ENCODE peak calls at places on chromosomes 7 and 10, in five cellular contexts. E is fibroblast of lung, O is Karpas-422, L is mammary epithelial cell, R is PC-9. S is an unnamed sample.

GRCh38 chr7:2612445-2613112 is 19.2 kb upstream of the TTYH3 start:
- DNase-seq in E (no peak), O (no peak), L (no peak), R (no peak), S (no peak)

GRCh38 chr7:7681191-7681935 is 37.0 kb downstream of the RPA3 start:
- DNase-seq in E (peak), O (peak), L (peak), R (peak), S (peak)

GRCh38 chr7:111006691-111007090 is 84.2 kb upstream of the LRRN3 start:
- DNase-seq in E (no peak), O (no peak), L (no peak), R (no peak), S (no peak)

GRCh38 chr10:87585565-87586514 is 73.8 kb upstream of the PAPSS2 start:
- DNase-seq in E (no peak), O (no peak), L (peak), R (peak), S (no peak)

GRCh38 chr10:15200626-15201025 is 32.1 kb upstream of the NMT2 start:
- DNase-seq in E (peak), O (no peak), L (peak), R (peak), S (no peak)

GRCh38 chr7:129859188-129859587 is 93.6 kb downstream of the UBE2H start:
- DNase-seq in E (no peak), O (peak), L (peak), R (no peak), S (no peak)

GRCh38 chr7:85890244-85890811 is 703.5 kb upstream of the SEMA3D start:
- DNase-seq in E (peak), O (peak), L (peak), R (no peak), S (peak)

GRCh38 chr7:88243345-88243909 is 23.6 kb upstream of the SRI start:
- DNase-seq in E (peak), O (peak), L (peak), R (peak), S (peak)

GRCh38 chr7:55432506-55432905 is 67.4 kb downstream of the LANCL2 start:
- DNase-seq in E (no peak), O (no peak), L (no peak), R (no peak), S (no peak)

GRCh38 chr10:55627526-55628170 is 733.4 kb downstream of the ZWINT start:
- DNase-seq in E (no peak), O (no peak), L (no peak), R (no peak), S (peak)

GRCh38 chr10:28677889-28678686 is 767 bp downstream of the BAMBI start:
- DNase-seq in E (peak), O (no peak), L (peak), R (no peak), S (peak)

GRCh38 chr7:147584771-147585193 is 1005.8 kb upstream of the C7orf33 start:
- DNase-seq in E (no peak), O (no peak), L (no peak), R (no peak), S (peak)

GRCh38 chr10:59799421-59799820 is 46.2 kb upstream of the MRLN start:
- DNase-seq in E (no peak), O (no peak), L (no peak), R (no peak), S (no peak)

GRCh38 chr7:142568430-142569097 is 180.7 kb upstream of the PRSS1 start:
- DNase-seq in E (peak), O (no peak), L (peak), R (peak), S (no peak)

GRCh38 chr7:128168667-128169210 is 72.3 kb upstream of the LEP start:
- DNase-seq in E (peak), O (no peak), L (peak), R (no peak), S (peak)

GRCh38 chr7:147282204-147282603 is 1165.6 kb downstream of the CNTNAP2 start:
- DNase-seq in E (no peak), O (no peak), L (no peak), R (no peak), S (no peak)

GRCh38 chr10:55163388-55163972 is 362.4 kb upstream of the PCDH15 start:
- DNase-seq in E (no peak), O (no peak), L (no peak), R (no peak), S (no peak)

GRCh38 chr10:60778978-60779668 is 845 bp downstream of the CDK1 start:
- DNase-seq in E (no peak), O (peak), L (peak), R (no peak), S (no peak)

GRCh38 chr7:32611201-32611691 is 116.0 kb downstream of the AVL9 start:
- DNase-seq in E (peak), O (no peak), L (no peak), R (no peak), S (no peak)

GRCh38 chr7:11636274-11636673 is 195.7 kb downstream of the THSD7A start:
- DNase-seq in E (no peak), O (no peak), L (no peak), R (no peak), S (no peak)

GRCh38 chr7:28298870-28299484 is 113.3 kb upstream of the CREB5 start:
- DNase-seq in E (peak), O (no peak), L (peak), R (peak), S (peak)

GRCh38 chr7:154426778-154427177 is 374.6 kb downstream of the DPP6 start:
- DNase-seq in E (no peak), O (no peak), L (no peak), R (no peak), S (no peak)

GRCh38 chr7:132836746-132837145 is 245.1 kb downstream of the CHCHD3 start:
- DNase-seq in E (peak), O (no peak), L (peak), R (no peak), S (no peak)

DNA sequence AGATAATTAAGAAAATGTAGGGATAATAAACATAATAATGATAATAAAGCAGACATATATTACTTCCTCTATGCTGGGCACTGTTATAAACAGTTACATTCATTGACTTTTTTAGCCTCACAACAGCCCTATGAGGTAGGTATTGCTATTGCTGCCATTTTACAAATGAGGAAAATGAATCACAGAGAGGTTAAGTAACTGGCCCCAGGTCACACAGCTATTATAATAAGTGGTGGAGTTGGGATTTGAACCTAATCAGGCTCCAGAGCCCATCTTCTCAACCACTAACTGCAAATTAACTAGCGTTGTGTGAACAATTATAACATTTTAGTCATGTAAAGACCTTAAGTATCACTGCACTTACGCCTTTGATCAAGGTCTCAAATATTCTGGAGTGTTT is 62.5 kb upstream of the PIK3CG start:
- DNase-seq in E (no peak), O (no peak), L (no peak), R (no peak), S (no peak)
- H2AFZ ChIP-seq in E (no peak), O (no peak), L (no peak), R (no peak), S (no peak)

GRCh38 chr10:124541076-124541903 is 79.7 kb downstream of the LHPP start:
- DNase-seq in E (no peak), O (peak), L (no peak), R (no peak), S (no peak)
- H2AFZ ChIP-seq in E (no peak), O (no peak), L (no peak), R (no peak), S (no peak)

DNA sequence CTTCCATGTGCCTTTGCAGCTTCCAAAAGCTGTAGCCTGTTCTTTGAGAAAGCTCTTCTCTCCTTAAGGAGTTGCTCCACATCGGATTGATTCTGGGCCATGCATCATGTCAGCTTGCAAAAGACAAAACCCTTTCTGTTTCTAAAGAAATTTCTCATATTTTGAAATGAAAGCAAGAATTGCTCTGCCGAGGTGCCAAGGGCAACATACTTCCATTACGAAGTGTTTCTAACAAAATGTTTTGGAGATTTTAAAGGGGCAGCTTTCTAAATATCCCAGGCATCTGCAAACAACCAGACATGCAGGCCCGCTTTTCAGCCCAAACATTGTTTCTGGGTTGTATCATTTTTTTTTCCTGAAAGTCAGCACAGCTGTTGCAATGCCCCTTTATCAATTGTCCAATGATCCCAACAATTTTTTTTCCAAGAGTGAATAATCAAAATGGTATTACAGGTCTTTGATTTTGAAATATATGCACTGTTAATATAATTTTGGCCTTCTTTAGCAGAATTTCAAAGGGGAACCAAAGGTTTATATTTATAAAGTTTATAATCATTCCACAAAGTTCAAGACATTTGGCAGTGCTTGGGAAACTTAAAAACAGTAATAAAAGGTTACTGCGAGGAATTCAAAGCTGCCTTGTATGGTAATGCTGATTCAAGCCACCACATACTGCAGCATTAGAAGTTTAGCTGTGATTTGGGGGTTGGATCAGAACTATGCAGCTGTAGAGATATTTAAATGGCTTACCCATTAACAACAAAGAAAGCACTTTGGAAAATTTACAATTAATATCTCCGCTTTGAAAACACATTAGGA is 61.0 kb downstream of the TES start:
- DNase-seq in E (peak), O (no peak), L (no peak), R (peak), S (no peak)
- H2AFZ ChIP-seq in E (no peak), O (no peak), L (peak), R (no peak), S (peak)

DNA sequence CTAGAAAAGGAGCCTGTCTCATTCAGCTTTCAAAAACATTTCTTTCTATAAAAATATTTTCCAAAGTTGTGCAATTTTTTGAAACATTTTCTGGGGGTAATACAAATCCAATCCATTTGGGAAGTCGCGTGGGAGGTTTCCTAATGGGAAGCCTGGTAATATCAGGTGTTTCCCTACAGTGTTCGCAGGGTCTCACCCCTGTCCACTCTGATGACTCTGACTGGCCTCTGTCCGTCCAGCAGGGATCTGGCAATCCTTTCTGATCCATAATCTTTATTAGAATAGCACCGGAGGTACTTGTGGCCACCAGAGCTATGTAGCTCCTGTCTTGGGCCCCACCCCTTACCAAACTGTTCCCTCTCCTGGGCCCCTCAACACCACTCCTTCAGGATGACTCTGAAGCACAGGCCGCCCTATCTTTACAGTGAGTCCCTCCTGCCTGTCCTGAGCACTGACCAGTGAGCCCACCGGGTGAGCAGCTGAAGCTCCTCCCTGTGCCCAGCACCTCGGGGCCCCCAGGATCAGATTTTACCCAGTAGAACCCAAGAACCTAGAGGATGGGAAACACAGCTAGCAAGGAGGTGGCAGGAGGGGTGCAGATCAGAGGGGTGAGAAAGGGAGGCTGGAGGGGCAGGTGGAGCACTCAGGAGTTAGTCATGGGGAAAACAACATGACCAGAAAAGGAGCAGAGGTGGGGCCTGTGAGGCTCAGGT is 84.8 kb downstream of the PTPRE start:
- DNase-seq in E (no peak), O (no peak), L (no peak), R (no peak), S (no peak)
- H2AFZ ChIP-seq in E (no peak), O (no peak), L (peak), R (no peak), S (no peak)

DNA sequence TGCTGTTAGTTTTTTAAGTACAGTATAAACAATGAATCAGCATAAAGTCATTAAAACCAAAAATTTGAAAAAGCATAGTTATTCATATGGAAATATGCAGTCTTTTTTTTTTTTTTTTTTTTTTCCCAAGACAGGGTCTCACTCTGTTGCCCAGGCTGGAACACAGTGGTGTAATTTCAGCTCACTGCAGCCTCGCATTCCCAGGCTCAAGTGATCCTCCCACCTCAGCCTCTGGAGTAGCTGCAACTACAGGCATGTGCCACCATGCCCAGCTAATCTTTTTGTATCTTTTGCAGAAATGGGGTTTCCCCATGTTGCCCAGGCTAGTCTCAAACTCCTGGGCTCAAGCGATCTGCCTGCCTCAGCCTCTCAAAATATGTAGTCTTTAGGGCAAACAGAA is 182.0 kb downstream of the SEMA3E start:
- DNase-seq in E (no peak), O (no peak), L (peak), R (no peak), S (no peak)
- H2AFZ ChIP-seq in E (no peak), O (no peak), L (no peak), R (no peak), S (no peak)

GRCh38 chr10:118978316-118978997 is 51.1 kb upstream of the NANOS1 start:
- DNase-seq in E (no peak), O (no peak), L (no peak), R (no peak), S (no peak)

GRCh38 chr10:118978998-118979350 is 50.5 kb upstream of the NANOS1 start:
- DNase-seq in E (no peak), O (no peak), L (no peak), R (no peak), S (no peak)

GRCh38 chr10:118977022-118977599 is 52.4 kb upstream of the NANOS1 start:
- DNase-seq in E (no peak), O (no peak), L (no peak), R (no peak), S (no peak)

GRCh38 chr10:118979661-118980060 is 49.9 kb upstream of the NANOS1 start:
- DNase-seq in E (no peak), O (no peak), L (no peak), R (no peak), S (no peak)

GRCh38 chr10:118977864-118978263 is 51.6 kb upstream of the NANOS1 start:
- DNase-seq in E (no peak), O (no peak), L (no peak), R (no peak), S (no peak)
- H2AFZ ChIP-seq in E (no peak), O (no peak), L (no peak), R (no peak), S (no peak)

GRCh38 chr10:72184156-72184555 is 31.7 kb upstream of the ANAPC16 start:
- DNase-seq in E (no peak), O (no peak), L (no peak), R (no peak), S (no peak)

GRCh38 chr10:72186213-72186612 is 29.6 kb upstream of the ANAPC16 start:
- DNase-seq in E (no peak), O (no peak), L (peak), R (no peak), S (no peak)

GRCh38 chr10:72186633-72187330 is 29.0 kb upstream of the ANAPC16 start:
- DNase-seq in E (peak), O (no peak), L (peak), R (no peak), S (no peak)
- H2AFZ ChIP-seq in E (peak), O (no peak), L (no peak), R (no peak), S (no peak)

DNA sequence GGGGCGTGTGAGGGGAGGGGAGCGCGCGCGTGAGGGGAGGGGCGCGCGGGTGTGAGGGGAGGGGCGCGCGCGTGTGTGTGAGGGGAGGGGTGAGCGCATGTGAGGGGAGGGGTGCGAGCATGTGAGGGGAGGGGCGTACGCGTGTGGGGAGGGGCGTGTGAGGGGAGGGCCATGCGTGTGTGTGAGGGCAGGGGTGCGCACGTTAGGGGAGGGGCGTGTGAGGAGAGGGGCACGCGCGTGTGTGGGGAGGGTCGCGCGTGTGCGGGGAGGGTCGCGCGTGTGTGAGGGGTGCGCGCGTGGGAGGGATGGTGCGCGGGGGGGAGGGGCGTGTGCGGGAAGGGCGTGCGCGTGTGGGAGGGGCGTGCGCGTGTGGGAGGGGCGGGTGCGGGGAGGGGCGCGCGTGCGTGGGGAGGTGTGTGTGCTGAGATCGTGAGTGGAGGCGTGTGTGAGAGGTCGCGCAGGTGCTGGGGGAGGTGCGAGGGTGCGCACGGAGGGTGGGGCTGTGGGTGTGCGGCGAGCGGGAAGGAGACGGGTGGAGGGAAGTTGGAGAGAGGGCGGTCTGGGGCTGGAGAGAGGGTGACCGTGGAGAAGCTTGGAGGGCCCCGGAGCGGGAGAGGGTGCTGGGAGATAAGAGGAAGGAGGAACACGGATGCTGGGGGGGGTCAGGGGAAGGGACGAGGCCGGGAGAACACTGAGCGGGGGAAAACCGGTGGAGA is 19.7 kb downstream of the MXI1 start:
- DNase-seq in E (no peak), O (peak), L (peak), R (no peak), S (peak)
- H2AFZ ChIP-seq in E (peak), O (no peak), L (peak), R (no peak), S (no peak)